ENCODE peak calls at places on chromosome 10, in eight cellular contexts. One of them, this sample, is unnamed. For H3K9me3, the result is how much of the 10 kb centered on the place peaks cover.

GRCh38 chr10:68082815-68083395 is 7.8 kb upstream of the HERC4 start:
- DNase-seq in fibroblast of lung: peak
- DNase-seq in kidney: no peak
- DNase-seq in AG04450: no peak
- DNase-seq in A549: peak
- DNase-seq in Peyer's patch: no peak
- DNase-seq in adrenal gland: no peak
- DNase-seq in CD8-positive, alpha-beta T cell: no peak
- DNase-seq in this sample: no peak

GRCh38 chr10:90859321-90859751 is 1.5 kb upstream of the HTR7 start:
- DNase-seq in adrenal gland: no peak
- DNase-seq in CD8-positive, alpha-beta T cell: no peak
- DNase-seq in AG04450: no peak
- DNase-seq in Peyer's patch: no peak
- DNase-seq in kidney: no peak
- DNase-seq in A549: no peak
- DNase-seq in fibroblast of lung: peak
- DNase-seq in this sample: no peak

GRCh38 chr10:125022671-125023070 is 80.7 kb downstream of the ZRANB1 start:
- DNase-seq in Peyer's patch: no peak
- DNase-seq in fibroblast of lung: no peak
- DNase-seq in adrenal gland: no peak
- DNase-seq in CD8-positive, alpha-beta T cell: no peak
- DNase-seq in A549: no peak
- DNase-seq in AG04450: no peak
- DNase-seq in kidney: no peak
- DNase-seq in this sample: peak

GRCh38 chr10:80201592-80202256 is 3.6 kb downstream of the ANXA11 start:
- DNase-seq in A549: no peak
- DNase-seq in Peyer's patch: no peak
- DNase-seq in fibroblast of lung: no peak
- DNase-seq in adrenal gland: no peak
- DNase-seq in CD8-positive, alpha-beta T cell: no peak
- DNase-seq in kidney: no peak
- DNase-seq in AG04450: no peak
- DNase-seq in this sample: no peak

GRCh38 chr10:79410315-79411094 is 34.9 kb downstream of the ZCCHC24 start:
- DNase-seq in kidney: peak
- DNase-seq in Peyer's patch: no peak
- DNase-seq in AG04450: no peak
- DNase-seq in fibroblast of lung: no peak
- DNase-seq in A549: no peak
- DNase-seq in adrenal gland: no peak
- DNase-seq in CD8-positive, alpha-beta T cell: no peak
- DNase-seq in this sample: peak

GRCh38 chr10:124197301-124198148 is 104.1 kb upstream of the CHST15 start:
- DNase-seq in kidney: no peak
- DNase-seq in AG04450: no peak
- DNase-seq in fibroblast of lung: no peak
- DNase-seq in adrenal gland: no peak
- DNase-seq in Peyer's patch: no peak
- DNase-seq in A549: no peak
- DNase-seq in CD8-positive, alpha-beta T cell: peak
- DNase-seq in this sample: no peak

GRCh38 chr10:88110355-88110754 is 246.9 kb downstream of the PTEN start:
- DNase-seq in adrenal gland: no peak
- DNase-seq in A549: peak
- DNase-seq in Peyer's patch: no peak
- DNase-seq in fibroblast of lung: peak
- DNase-seq in CD8-positive, alpha-beta T cell: no peak
- DNase-seq in AG04450: no peak
- DNase-seq in kidney: no peak
- DNase-seq in this sample: no peak

GRCh38 chr10:7300327-7300726 is 110.5 kb downstream of the SFMBT2 start:
- DNase-seq in fibroblast of lung: peak
- DNase-seq in AG04450: peak
- DNase-seq in A549: peak
- DNase-seq in CD8-positive, alpha-beta T cell: no peak
- DNase-seq in adrenal gland: no peak
- DNase-seq in Peyer's patch: no peak
- DNase-seq in kidney: no peak
- DNase-seq in this sample: no peak

GRCh38 chr10:12355384-12355783 is 6.0 kb downstream of the CAMK1D start:
- DNase-seq in A549: no peak
- DNase-seq in fibroblast of lung: no peak
- DNase-seq in Peyer's patch: no peak
- DNase-seq in AG04450: no peak
- DNase-seq in kidney: no peak
- DNase-seq in CD8-positive, alpha-beta T cell: no peak
- DNase-seq in adrenal gland: no peak
- DNase-seq in this sample: no peak

GRCh38 chr10:8513155-8514147 is 459.0 kb downstream of the GATA3 start:
- DNase-seq in adrenal gland: no peak
- DNase-seq in CD8-positive, alpha-beta T cell: no peak
- DNase-seq in fibroblast of lung: no peak
- DNase-seq in A549: no peak
- DNase-seq in Peyer's patch: no peak
- DNase-seq in AG04450: no peak
- DNase-seq in kidney: peak
- DNase-seq in this sample: no peak

GRCh38 chr10:70508912-70509366 is 30.4 kb downstream of the PALD1 start:
- DNase-seq in CD8-positive, alpha-beta T cell: no peak
- DNase-seq in adrenal gland: peak
- DNase-seq in kidney: no peak
- DNase-seq in AG04450: no peak
- DNase-seq in A549: no peak
- DNase-seq in fibroblast of lung: peak
- DNase-seq in Peyer's patch: peak
- DNase-seq in this sample: no peak

GRCh38 chr10:86671985-86672710 is 3.8 kb downstream of the LDB3 start:
- DNase-seq in A549: no peak
- DNase-seq in Peyer's patch: no peak
- DNase-seq in adrenal gland: peak
- DNase-seq in fibroblast of lung: no peak
- DNase-seq in CD8-positive, alpha-beta T cell: no peak
- DNase-seq in AG04450: no peak
- DNase-seq in kidney: peak
- DNase-seq in this sample: no peak

GRCh38 chr10:6878067-6878412 is 298.0 kb upstream of the PRKCQ start:
- DNase-seq in kidney: no peak
- DNase-seq in adrenal gland: no peak
- DNase-seq in Peyer's patch: no peak
- DNase-seq in fibroblast of lung: peak
- DNase-seq in A549: peak
- DNase-seq in CD8-positive, alpha-beta T cell: no peak
- DNase-seq in AG04450: no peak
- DNase-seq in this sample: no peak

GRCh38 chr10:69464401-69464800 is 13.1 kb downstream of the TSPAN15 start:
- DNase-seq in AG04450: no peak
- DNase-seq in Peyer's patch: no peak
- DNase-seq in A549: no peak
- DNase-seq in adrenal gland: no peak
- DNase-seq in kidney: no peak
- DNase-seq in fibroblast of lung: no peak
- DNase-seq in CD8-positive, alpha-beta T cell: no peak
- DNase-seq in this sample: peak

DNA sequence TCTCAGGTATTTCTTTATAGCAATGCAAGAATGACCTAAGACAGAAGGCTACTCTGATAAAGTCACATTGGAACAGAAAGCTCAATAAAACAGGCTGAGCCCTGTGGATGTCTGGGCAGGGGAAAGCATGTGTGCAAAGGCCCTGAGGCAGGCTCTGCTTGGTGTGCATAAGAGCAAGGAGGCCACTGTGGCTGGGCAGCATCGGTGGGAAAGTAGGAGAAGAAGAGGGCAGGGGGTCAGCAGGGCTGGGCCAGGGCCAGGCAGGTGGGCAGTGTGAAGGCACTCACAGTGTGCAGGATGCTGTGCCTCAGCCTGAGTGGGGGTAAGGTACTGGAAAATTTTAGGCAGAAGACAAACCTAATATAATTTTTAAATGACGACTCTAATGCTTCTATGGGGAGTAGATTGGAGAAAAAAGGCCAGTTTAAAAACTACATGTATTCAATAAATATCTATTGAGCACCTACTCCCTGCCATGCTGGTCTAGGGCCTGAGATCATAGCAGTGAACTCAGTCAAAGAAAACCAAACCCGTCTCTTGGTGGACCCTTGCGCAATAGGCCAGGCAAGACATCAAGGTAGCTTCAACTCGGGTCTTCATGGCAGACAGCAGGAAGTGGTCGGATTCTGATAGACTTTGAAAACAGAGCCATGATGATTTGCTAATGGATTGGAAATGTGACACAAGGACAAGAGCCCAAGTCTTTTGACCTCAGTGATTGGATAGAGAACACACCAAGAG is 572.3 kb downstream of the TCERG1L start:
- DNase-seq in A549: no peak
- DNase-seq in fibroblast of lung: no peak
- DNase-seq in adrenal gland: no peak
- DNase-seq in CD8-positive, alpha-beta T cell: no peak
- DNase-seq in kidney: no peak
- DNase-seq in Peyer's patch: peak
- DNase-seq in AG04450: no peak
- DNase-seq in this sample: peak
- H3K9me3 ChIP-seq in A549: under half
- H3K9me3 ChIP-seq in fibroblast of lung: under half
- H3K9me3 ChIP-seq in adrenal gland: under half
- H3K9me3 ChIP-seq in CD8-positive, alpha-beta T cell: under half
- H3K9me3 ChIP-seq in kidney: under half
- H3K9me3 ChIP-seq in Peyer's patch: under half
- H3K9me3 ChIP-seq in AG04450: half or more
- H3K9me3 ChIP-seq in this sample: under half

GRCh38 chr10:44383749-44384600 is 922 bp downstream of the CXCL12 start:
- DNase-seq in CD8-positive, alpha-beta T cell: peak
- DNase-seq in adrenal gland: peak
- DNase-seq in AG04450: no peak
- DNase-seq in kidney: peak
- DNase-seq in Peyer's patch: peak
- DNase-seq in fibroblast of lung: peak
- DNase-seq in A549: peak
- DNase-seq in this sample: peak
- TF ChIP-seq CTCF in CD8-positive, alpha-beta T cell: no peak
- TF ChIP-seq CTCF in adrenal gland: no peak
- TF ChIP-seq CTCF in AG04450: no peak
- TF ChIP-seq CTCF in kidney: no peak
- TF ChIP-seq CTCF in Peyer's patch: no peak
- TF ChIP-seq CTCF in fibroblast of lung: no peak
- TF ChIP-seq CTCF in A549: no peak
- TF ChIP-seq CTCF in this sample: no peak

DNA sequence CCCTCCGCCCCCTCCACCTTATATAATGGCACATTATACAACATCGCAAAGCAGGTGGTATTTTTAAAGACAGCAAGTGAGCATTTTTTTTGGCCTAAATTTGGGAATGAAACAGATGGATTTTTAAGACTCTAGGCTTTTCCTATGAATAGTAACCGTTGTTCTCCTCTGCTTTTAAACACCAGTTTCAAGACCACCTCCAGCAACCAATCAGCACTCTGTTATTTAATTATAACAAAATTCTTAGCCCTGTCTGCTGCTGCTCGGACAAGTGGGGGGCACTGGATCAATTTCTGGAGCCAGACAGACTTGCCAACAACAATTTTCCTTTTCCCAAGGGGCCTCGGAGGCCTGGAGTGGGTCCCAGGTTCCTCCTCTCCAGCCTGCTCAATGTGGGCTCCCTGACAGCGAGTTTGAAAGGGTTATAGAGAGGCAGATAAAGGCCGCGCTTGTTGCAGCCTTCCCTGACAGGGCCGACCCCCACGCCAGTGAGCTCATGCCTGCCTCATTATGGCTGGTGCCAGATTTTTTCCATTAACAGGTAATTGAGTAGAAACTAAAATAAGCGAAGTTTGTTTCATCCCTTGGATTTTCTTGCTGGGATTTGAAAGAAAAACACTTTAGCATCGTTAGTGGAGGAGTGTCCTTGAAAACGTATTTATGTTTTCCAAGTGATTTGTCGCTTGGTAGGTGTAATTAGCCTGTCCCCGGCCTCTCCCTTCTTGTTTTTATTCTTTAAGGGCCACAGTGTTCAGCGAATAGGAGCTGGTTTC is 227.3 kb downstream of the TCF7L2 start:
- DNase-seq in adrenal gland: no peak
- DNase-seq in kidney: no peak
- DNase-seq in fibroblast of lung: no peak
- DNase-seq in AG04450: no peak
- DNase-seq in A549: no peak
- DNase-seq in CD8-positive, alpha-beta T cell: peak
- DNase-seq in Peyer's patch: no peak
- DNase-seq in this sample: no peak
- H3K27ac ChIP-seq in adrenal gland: no peak
- H3K27ac ChIP-seq in kidney: no peak
- H3K27ac ChIP-seq in fibroblast of lung: no peak
- H3K27ac ChIP-seq in AG04450: no peak
- H3K27ac ChIP-seq in A549: no peak
- H3K27ac ChIP-seq in CD8-positive, alpha-beta T cell: no peak
- H3K27ac ChIP-seq in Peyer's patch: no peak
- H3K27ac ChIP-seq in this sample: no peak

GRCh38 chr10:50423448-50423847 is 172.1 kb upstream of the ASAH2 start:
- DNase-seq in A549: no peak
- DNase-seq in AG04450: no peak
- DNase-seq in fibroblast of lung: no peak
- DNase-seq in CD8-positive, alpha-beta T cell: no peak
- DNase-seq in adrenal gland: no peak
- DNase-seq in Peyer's patch: no peak
- DNase-seq in kidney: no peak
- DNase-seq in this sample: no peak

GRCh38 chr10:50421026-50421719 is 169.9 kb upstream of the ASAH2 start:
- DNase-seq in AG04450: no peak
- DNase-seq in A549: peak
- DNase-seq in kidney: no peak
- DNase-seq in adrenal gland: peak
- DNase-seq in CD8-positive, alpha-beta T cell: no peak
- DNase-seq in Peyer's patch: peak
- DNase-seq in fibroblast of lung: peak
- DNase-seq in this sample: no peak

GRCh38 chr10:50420166-50420565 is 168.8 kb upstream of the ASAH2 start:
- DNase-seq in Peyer's patch: peak
- DNase-seq in adrenal gland: no peak
- DNase-seq in fibroblast of lung: no peak
- DNase-seq in CD8-positive, alpha-beta T cell: no peak
- DNase-seq in AG04450: no peak
- DNase-seq in kidney: no peak
- DNase-seq in A549: no peak
- DNase-seq in this sample: no peak

GRCh38 chr10:50419756-50420155 is 168.4 kb upstream of the ASAH2 start:
- DNase-seq in adrenal gland: no peak
- DNase-seq in kidney: no peak
- DNase-seq in Peyer's patch: no peak
- DNase-seq in fibroblast of lung: no peak
- DNase-seq in AG04450: no peak
- DNase-seq in CD8-positive, alpha-beta T cell: no peak
- DNase-seq in A549: no peak
- DNase-seq in this sample: no peak

DNA sequence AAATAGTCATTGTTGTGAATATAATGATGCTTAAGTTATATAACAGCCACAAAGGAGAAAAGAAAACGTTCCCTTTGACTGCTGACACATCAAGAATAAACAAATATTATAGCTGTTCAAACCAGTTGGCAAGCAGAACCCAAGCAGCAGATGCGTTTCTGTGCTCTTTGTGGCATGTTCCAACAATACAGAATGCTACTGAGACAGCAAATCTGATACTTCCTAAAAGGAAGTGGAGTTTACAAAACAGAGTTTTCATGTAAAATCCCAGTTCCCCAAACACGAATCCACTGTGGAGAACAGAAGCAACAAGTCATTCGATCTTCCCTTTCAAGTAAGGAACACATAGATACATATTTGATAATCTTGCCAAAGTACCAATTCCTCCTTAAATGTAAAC is 170.9 kb upstream of the ASAH2 start:
- DNase-seq in kidney: no peak
- DNase-seq in AG04450: no peak
- DNase-seq in fibroblast of lung: peak
- DNase-seq in adrenal gland: no peak
- DNase-seq in A549: no peak
- DNase-seq in Peyer's patch: no peak
- DNase-seq in CD8-positive, alpha-beta T cell: no peak
- DNase-seq in this sample: no peak
- H3K9me3 ChIP-seq in kidney: under half
- H3K9me3 ChIP-seq in AG04450: under half
- H3K9me3 ChIP-seq in fibroblast of lung: under half
- H3K9me3 ChIP-seq in adrenal gland: under half
- H3K9me3 ChIP-seq in A549: under half
- H3K9me3 ChIP-seq in Peyer's patch: under half
- H3K9me3 ChIP-seq in CD8-positive, alpha-beta T cell: under half
- H3K9me3 ChIP-seq in this sample: under half

This sample was measured in spleen.